ENCODE peak calls at places on chromosome 16, in four cellular contexts. One of them, this sample, is unnamed.
A peak's percentile ranks its signal among the peaks of the same experiment; 100 is the strongest.

GRCh38 chr16:30030841-30031413 is at the start of gene TLCD3B:
- DNase-seq in cardiac fibroblast: no peak
- DNase-seq in AG04450: no peak
- DNase-seq in astrocyte of the cerebellum: no peak
- DNase-seq in this sample: no peak

GRCh38 chr16:24635900-24636610 is 93.4 kb upstream of the TNRC6A start:
- DNase-seq in cardiac fibroblast: peak; percentile 98
- DNase-seq in AG04450: peak; percentile 86
- DNase-seq in astrocyte of the cerebellum: peak; percentile 87
- DNase-seq in this sample: peak; percentile 89

GRCh38 chr16:78277374-78277773 is 177.9 kb downstream of the WWOX start:
- DNase-seq in cardiac fibroblast: no peak
- DNase-seq in AG04450: no peak
- DNase-seq in astrocyte of the cerebellum: no peak
- DNase-seq in this sample: no peak

GRCh38 chr16:23679274-23679985 is 741 bp downstream of the PLK1 start:
- DNase-seq in cardiac fibroblast: peak; percentile 46
- DNase-seq in AG04450: no peak
- DNase-seq in astrocyte of the cerebellum: no peak
- DNase-seq in this sample: no peak

GRCh38 chr16:17364319-17365210 is 106.2 kb downstream of the XYLT1 start:
- DNase-seq in cardiac fibroblast: peak; percentile 87
- DNase-seq in AG04450: peak; percentile 82
- DNase-seq in astrocyte of the cerebellum: peak; percentile 94
- DNase-seq in this sample: peak; percentile 78

GRCh38 chr16:56688762-56689161 is 6.5 kb downstream of the MT1X start:
- DNase-seq in cardiac fibroblast: no peak
- DNase-seq in AG04450: no peak
- DNase-seq in astrocyte of the cerebellum: no peak
- DNase-seq in this sample: no peak

GRCh38 chr16:31472559-31473203 is 729 bp downstream of the TGFB1I1 start:
- DNase-seq in cardiac fibroblast: peak; percentile 96
- DNase-seq in AG04450: peak; percentile 69
- DNase-seq in astrocyte of the cerebellum: peak; percentile 73
- DNase-seq in this sample: no peak

GRCh38 chr16:49492896-49493620 is 119.5 kb downstream of the C16orf78 start:
- DNase-seq in cardiac fibroblast: no peak
- DNase-seq in AG04450: no peak
- DNase-seq in astrocyte of the cerebellum: no peak
- DNase-seq in this sample: no peak

GRCh38 chr16:27928542-27928941 is 135.0 kb downstream of the GSG1L start:
- DNase-seq in cardiac fibroblast: no peak
- DNase-seq in AG04450: no peak
- DNase-seq in astrocyte of the cerebellum: no peak
- DNase-seq in this sample: no peak

GRCh38 chr16:35525979-35526590 is 2066.7 kb downstream of the TP53TG3F start:
- DNase-seq in cardiac fibroblast: no peak
- DNase-seq in AG04450: no peak
- DNase-seq in astrocyte of the cerebellum: no peak
- DNase-seq in this sample: no peak

GRCh38 chr16:81779540-81780320 is 639 bp downstream of the PLCG2 start:
- DNase-seq in cardiac fibroblast: no peak
- DNase-seq in AG04450: no peak
- DNase-seq in astrocyte of the cerebellum: no peak
- DNase-seq in this sample: no peak

GRCh38 chr16:75304521-75305363 is 53.3 kb upstream of the BCAR1 start:
- DNase-seq in cardiac fibroblast: peak; percentile 93
- DNase-seq in AG04450: no peak
- DNase-seq in astrocyte of the cerebellum: peak; percentile 76
- DNase-seq in this sample: peak; percentile 78

GRCh38 chr16:67278773-67279295 is 498 bp upstream of the PLEKHG4 start:
- DNase-seq in cardiac fibroblast: no peak
- DNase-seq in AG04450: no peak
- DNase-seq in astrocyte of the cerebellum: no peak
- DNase-seq in this sample: no peak

GRCh38 chr16:87586201-87586782 is 16.0 kb upstream of the JPH3 start:
- DNase-seq in cardiac fibroblast: peak; percentile 67
- DNase-seq in AG04450: no peak
- DNase-seq in astrocyte of the cerebellum: no peak
- DNase-seq in this sample: no peak

GRCh38 chr16:66271074-66272060 is 95.1 kb upstream of the CDH5 start:
- DNase-seq in cardiac fibroblast: no peak
- DNase-seq in AG04450: no peak
- DNase-seq in astrocyte of the cerebellum: no peak
- DNase-seq in this sample: no peak

GRCh38 chr16:67406628-67407027 is 9.6 kb downstream of the ZDHHC1 start:
- DNase-seq in cardiac fibroblast: peak; percentile 64
- DNase-seq in AG04450: peak; percentile 57
- DNase-seq in astrocyte of the cerebellum: no peak
- DNase-seq in this sample: no peak

GRCh38 chr16:12171206-12171605 is 194.7 kb downstream of the SNX29 start:
- DNase-seq in cardiac fibroblast: no peak
- DNase-seq in AG04450: peak; percentile 18
- DNase-seq in astrocyte of the cerebellum: no peak
- DNase-seq in this sample: no peak

GRCh38 chr16:66447491-66447890 is 20.4 kb downstream of the BEAN1 start:
- DNase-seq in cardiac fibroblast: no peak
- DNase-seq in AG04450: no peak
- DNase-seq in astrocyte of the cerebellum: no peak
- DNase-seq in this sample: no peak

GRCh38 chr16:77171750-77172635 is 19.0 kb upstream of the MON1B start:
- DNase-seq in cardiac fibroblast: peak; percentile 74
- DNase-seq in AG04450: peak; percentile 16
- DNase-seq in astrocyte of the cerebellum: peak; percentile 49
- DNase-seq in this sample: no peak

GRCh38 chr16:48963901-48964615 is 317.6 kb downstream of the CBLN1 start:
- DNase-seq in cardiac fibroblast: peak; percentile 32
- DNase-seq in AG04450: peak; percentile 61
- DNase-seq in astrocyte of the cerebellum: peak; percentile 79
- DNase-seq in this sample: no peak

GRCh38 chr16:87017388-87018012 is 299.7 kb downstream of the C16orf95 start:
- DNase-seq in cardiac fibroblast: peak; percentile 86
- DNase-seq in AG04450: peak; percentile 46
- DNase-seq in astrocyte of the cerebellum: peak; percentile 71
- DNase-seq in this sample: peak; percentile 95

GRCh38 chr16:30092373-30093010 is 768 bp upstream of the TBX6 start:
- DNase-seq in cardiac fibroblast: peak; percentile 82
- DNase-seq in AG04450: no peak
- DNase-seq in astrocyte of the cerebellum: no peak
- DNase-seq in this sample: no peak

GRCh38 chr16:55605756-55606155 is 39.3 kb downstream of the CAPNS2 start:
- DNase-seq in cardiac fibroblast: peak; percentile 23
- DNase-seq in AG04450: no peak
- DNase-seq in astrocyte of the cerebellum: no peak
- DNase-seq in this sample: peak; percentile 54

DNA sequence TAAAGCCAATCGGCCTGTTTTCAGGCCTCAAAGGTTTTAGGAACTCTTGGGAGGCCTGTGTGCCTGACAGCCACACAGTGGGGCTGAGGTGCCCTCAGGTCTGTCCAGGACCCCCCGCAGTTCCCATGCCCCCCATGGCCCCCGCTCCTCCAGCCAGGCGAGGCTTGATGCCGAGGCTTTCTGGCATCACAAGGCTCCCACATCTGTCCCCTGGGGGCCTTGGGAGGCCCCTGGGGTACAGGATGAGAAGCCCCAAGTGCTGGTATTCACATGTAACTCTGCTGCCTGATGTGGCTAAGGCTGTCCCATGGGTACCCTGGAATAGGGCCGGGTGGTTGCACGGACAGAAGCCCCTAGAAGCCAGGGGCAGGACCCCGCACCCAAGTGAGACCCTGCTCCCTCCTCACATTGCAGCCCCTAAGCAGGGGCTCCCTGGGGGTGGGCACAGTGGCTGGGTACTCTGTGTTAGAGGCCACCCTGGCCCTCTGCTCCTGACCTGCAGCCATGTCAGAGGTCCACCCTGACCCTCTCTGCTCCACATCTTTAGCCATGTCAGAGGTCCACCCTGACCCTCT is 2.3 kb downstream of the CBFA2T3 start:
- DNase-seq in cardiac fibroblast: no peak
- DNase-seq in AG04450: no peak
- DNase-seq in astrocyte of the cerebellum: no peak
- DNase-seq in this sample: no peak
- H3K4me3 ChIP-seq in cardiac fibroblast: no peak overlapping the region
- H3K4me3 ChIP-seq in AG04450: no peak overlapping the region
- H3K4me3 ChIP-seq in astrocyte of the cerebellum: no peak overlapping the region
- H3K4me3 ChIP-seq in this sample: no peak overlapping the region

DNA sequence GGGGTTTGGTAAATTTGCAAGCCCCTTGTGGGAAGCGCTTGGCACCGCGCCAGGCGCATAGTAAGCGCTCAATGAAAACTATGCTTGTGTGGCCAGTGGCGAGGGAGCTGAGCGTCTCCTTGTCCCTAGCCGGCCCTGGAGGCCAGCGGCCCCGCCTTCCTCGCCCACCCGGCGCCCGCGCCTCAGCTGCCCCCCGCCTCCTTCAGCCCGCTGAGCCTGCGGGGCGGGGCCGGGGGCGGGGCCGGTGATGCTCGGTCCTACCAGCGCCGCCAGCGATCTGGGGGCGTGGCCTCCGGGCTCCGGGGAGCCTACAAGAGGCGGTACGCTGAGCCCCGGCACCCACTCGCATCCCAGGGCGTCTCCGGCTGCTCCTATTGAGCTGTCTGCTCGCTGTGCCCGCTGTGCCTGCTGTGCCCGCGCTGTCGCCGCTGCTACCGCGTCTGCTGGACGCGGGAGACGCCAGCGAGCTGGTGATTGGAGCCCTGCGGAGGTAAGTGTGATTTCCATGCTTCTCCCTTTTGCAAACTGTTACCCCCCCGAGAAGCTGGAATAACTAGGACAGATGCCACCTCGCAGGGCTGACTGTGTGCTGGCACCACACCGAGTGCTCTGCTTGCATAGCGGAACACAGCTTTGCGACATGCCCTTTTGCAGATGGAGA is at the start of gene CRISPLD2:
- DNase-seq in cardiac fibroblast: peak; percentile 91
- DNase-seq in AG04450: peak; percentile 63
- DNase-seq in astrocyte of the cerebellum: peak; percentile 53
- DNase-seq in this sample: peak; percentile 56
- TF ChIP-seq CTCF in cardiac fibroblast: no peak
- TF ChIP-seq CTCF in AG04450: no peak
- TF ChIP-seq CTCF in astrocyte of the cerebellum: no peak
- TF ChIP-seq CTCF in this sample: no peak

GRCh38 chr16:2498531-2499253 is 15.1 kb upstream of the ATP6V0C start:
- DNase-seq in cardiac fibroblast: no peak
- DNase-seq in AG04450: no peak
- DNase-seq in astrocyte of the cerebellum: no peak
- DNase-seq in this sample: no peak

GRCh38 chr16:2496223-2497115 is 17.3 kb upstream of the ATP6V0C start:
- DNase-seq in cardiac fibroblast: no peak
- DNase-seq in AG04450: no peak
- DNase-seq in astrocyte of the cerebellum: no peak
- DNase-seq in this sample: no peak

GRCh38 chr16:2497641-2498040 is 16.1 kb upstream of the ATP6V0C start:
- DNase-seq in cardiac fibroblast: no peak
- DNase-seq in AG04450: no peak
- DNase-seq in astrocyte of the cerebellum: no peak
- DNase-seq in this sample: no peak

GRCh38 chr16:2498085-2498484 is 15.7 kb upstream of the ATP6V0C start:
- DNase-seq in cardiac fibroblast: no peak
- DNase-seq in AG04450: no peak
- DNase-seq in astrocyte of the cerebellum: no peak
- DNase-seq in this sample: no peak

GRCh38 chr16:2497116-2497630 is 16.6 kb upstream of the ATP6V0C start:
- DNase-seq in cardiac fibroblast: peak; percentile 54
- DNase-seq in AG04450: no peak
- DNase-seq in astrocyte of the cerebellum: no peak
- DNase-seq in this sample: no peak
- H3K4me3 ChIP-seq in cardiac fibroblast: no peak overlapping the region
- H3K4me3 ChIP-seq in AG04450: no peak overlapping the region
- H3K4me3 ChIP-seq in astrocyte of the cerebellum: no peak overlapping the region
- H3K4me3 ChIP-seq in this sample: no peak overlapping the region

GRCh38 chr16:10933865-10934264 is 8.4 kb downstream of the DEXI start:
- DNase-seq in cardiac fibroblast: no peak
- DNase-seq in AG04450: no peak
- DNase-seq in astrocyte of the cerebellum: no peak
- DNase-seq in this sample: no peak

GRCh38 chr16:10930755-10931093 is 11.5 kb downstream of the DEXI start:
- DNase-seq in cardiac fibroblast: no peak
- DNase-seq in AG04450: no peak
- DNase-seq in astrocyte of the cerebellum: no peak
- DNase-seq in this sample: no peak

GRCh38 chr16:10932959-10933710 is 9.1 kb downstream of the DEXI start:
- DNase-seq in cardiac fibroblast: no peak
- DNase-seq in AG04450: no peak
- DNase-seq in astrocyte of the cerebellum: no peak
- DNase-seq in this sample: no peak

GRCh38 chr16:10931133-10931532 is 11.1 kb downstream of the DEXI start:
- DNase-seq in cardiac fibroblast: no peak
- DNase-seq in AG04450: no peak
- DNase-seq in astrocyte of the cerebellum: no peak
- DNase-seq in this sample: no peak

DNA sequence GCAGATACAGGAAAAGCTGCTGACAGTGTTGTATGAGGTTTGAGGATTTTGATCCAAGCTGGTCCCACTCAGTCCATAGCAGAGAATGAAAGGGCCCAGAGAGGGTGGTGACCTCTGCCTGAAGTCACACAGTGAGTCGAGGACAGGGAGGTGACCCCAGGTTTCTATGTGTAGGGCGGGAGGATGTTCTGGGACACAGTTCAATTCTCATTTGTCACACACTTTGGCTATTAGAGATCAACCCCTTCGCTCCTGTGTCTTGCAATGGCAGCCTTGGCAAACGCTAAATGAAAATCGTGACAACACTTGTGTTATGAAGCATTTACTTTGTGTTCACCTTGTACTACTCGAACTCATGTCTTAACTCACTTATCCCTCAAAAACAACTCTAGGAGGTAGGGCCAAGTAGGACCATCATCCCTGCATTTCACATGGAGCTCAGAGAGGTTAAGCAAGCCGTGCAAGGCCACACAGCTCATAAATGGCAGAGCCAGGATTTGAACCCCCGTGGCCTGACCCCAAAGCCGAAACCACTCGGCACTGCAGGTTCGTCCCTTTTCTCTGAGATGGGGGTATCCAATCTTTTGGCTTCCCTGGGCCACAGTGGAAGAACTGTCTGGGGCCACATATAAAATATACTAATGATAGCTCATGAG is 10.2 kb downstream of the DEXI start:
- DNase-seq in cardiac fibroblast: no peak
- DNase-seq in AG04450: no peak
- DNase-seq in astrocyte of the cerebellum: no peak
- DNase-seq in this sample: no peak
- TF ChIP-seq CTCF in cardiac fibroblast: no peak
- TF ChIP-seq CTCF in AG04450: no peak
- TF ChIP-seq CTCF in astrocyte of the cerebellum: no peak
- TF ChIP-seq CTCF in this sample: no peak

GRCh38 chr16:73053379-73054130 is 5.6 kb upstream of the ZFHX3 start:
- DNase-seq in cardiac fibroblast: peak; percentile 82
- DNase-seq in AG04450: no peak
- DNase-seq in astrocyte of the cerebellum: no peak
- DNase-seq in this sample: no peak
- H3K4me3 ChIP-seq in cardiac fibroblast: no peak overlapping the region
- H3K4me3 ChIP-seq in AG04450: peak overlapping the region; percentile 37
- H3K4me3 ChIP-seq in astrocyte of the cerebellum: no peak overlapping the region
- H3K4me3 ChIP-seq in this sample: peak overlapping the region; percentile 21